ENCODE peak calls at places on chromosomes 5 and 9, in six cellular contexts. One of them, this sample, is unnamed.

GRCh38 chr5:172593306-172593705 is 47.8 kb upstream of the NEURL1B start:
- DNase-seq in dorsolateral prefrontal cortex: no peak
- DNase-seq in GM12878: no peak
- DNase-seq in right atrium auricular region: no peak
- DNase-seq in cardiac fibroblast: no peak
- DNase-seq in heart right ventricle: no peak
- DNase-seq in this sample: no peak

GRCh38 chr9:133818444-133818843 is 80.3 kb upstream of the SARDH start:
- DNase-seq in heart right ventricle: no peak
- DNase-seq in GM12878: no peak
- DNase-seq in dorsolateral prefrontal cortex: no peak
- DNase-seq in right atrium auricular region: no peak
- DNase-seq in cardiac fibroblast: peak; percentile 8
- DNase-seq in this sample: no peak

GRCh38 chr5:44299394-44299793 is 89.8 kb downstream of the FGF10 start:
- DNase-seq in right atrium auricular region: no peak
- DNase-seq in cardiac fibroblast: no peak
- DNase-seq in GM12878: no peak
- DNase-seq in heart right ventricle: no peak
- DNase-seq in dorsolateral prefrontal cortex: no peak
- DNase-seq in this sample: no peak

GRCh38 chr9:69549310-69550202 is 122.6 kb downstream of the APBA1 start:
- DNase-seq in GM12878: no peak
- DNase-seq in dorsolateral prefrontal cortex: no peak
- DNase-seq in right atrium auricular region: no peak
- DNase-seq in heart right ventricle: no peak
- DNase-seq in cardiac fibroblast: peak; percentile 65
- DNase-seq in this sample: peak; percentile 49

GRCh38 chr5:1316941-1317340 is 22.1 kb upstream of the TERT start:
- DNase-seq in GM12878: no peak
- DNase-seq in heart right ventricle: no peak
- DNase-seq in dorsolateral prefrontal cortex: no peak
- DNase-seq in right atrium auricular region: no peak
- DNase-seq in cardiac fibroblast: no peak
- DNase-seq in this sample: no peak

GRCh38 chr9:75142208-75142607 is 53.9 kb downstream of the OSTF1 start:
- DNase-seq in dorsolateral prefrontal cortex: no peak
- DNase-seq in cardiac fibroblast: no peak
- DNase-seq in heart right ventricle: no peak
- DNase-seq in GM12878: no peak
- DNase-seq in right atrium auricular region: no peak
- DNase-seq in this sample: no peak

GRCh38 chr5:150181766-150182545 is 7.9 kb upstream of the SLC6A7 start:
- DNase-seq in GM12878: no peak
- DNase-seq in dorsolateral prefrontal cortex: no peak
- DNase-seq in cardiac fibroblast: no peak
- DNase-seq in right atrium auricular region: no peak
- DNase-seq in heart right ventricle: no peak
- DNase-seq in this sample: no peak

GRCh38 chr5:6392571-6392970 is 14.2 kb upstream of the MED10 start:
- DNase-seq in right atrium auricular region: peak; percentile 28
- DNase-seq in dorsolateral prefrontal cortex: no peak
- DNase-seq in heart right ventricle: no peak
- DNase-seq in GM12878: no peak
- DNase-seq in cardiac fibroblast: no peak
- DNase-seq in this sample: no peak

GRCh38 chr5:129670944-129671343 is 77.0 kb upstream of the MINAR2 start:
- DNase-seq in cardiac fibroblast: peak; percentile 56
- DNase-seq in dorsolateral prefrontal cortex: no peak
- DNase-seq in heart right ventricle: no peak
- DNase-seq in GM12878: no peak
- DNase-seq in right atrium auricular region: no peak
- DNase-seq in this sample: no peak

GRCh38 chr5:15573594-15573993 is 73.6 kb downstream of the FBXL7 start:
- DNase-seq in GM12878: no peak
- DNase-seq in heart right ventricle: no peak
- DNase-seq in dorsolateral prefrontal cortex: no peak
- DNase-seq in right atrium auricular region: no peak
- DNase-seq in cardiac fibroblast: no peak
- DNase-seq in this sample: no peak

GRCh38 chr5:156120777-156121176 is 206.2 kb upstream of the SGCD start:
- DNase-seq in cardiac fibroblast: no peak
- DNase-seq in dorsolateral prefrontal cortex: no peak
- DNase-seq in GM12878: no peak
- DNase-seq in heart right ventricle: no peak
- DNase-seq in right atrium auricular region: no peak
- DNase-seq in this sample: no peak

GRCh38 chr5:14447958-14448881 is 133.4 kb upstream of the OTULINL start:
- DNase-seq in heart right ventricle: peak; percentile 38
- DNase-seq in GM12878: peak; percentile 28
- DNase-seq in cardiac fibroblast: peak; percentile 89
- DNase-seq in dorsolateral prefrontal cortex: no peak
- DNase-seq in right atrium auricular region: no peak
- DNase-seq in this sample: no peak
- H3K4me3 ChIP-seq in heart right ventricle: no peak overlapping the region
- H3K4me3 ChIP-seq in GM12878: peak overlapping the region; percentile 16
- H3K4me3 ChIP-seq in cardiac fibroblast: peak overlapping the region; percentile 5
- H3K4me3 ChIP-seq in dorsolateral prefrontal cortex: no peak overlapping the region
- H3K4me3 ChIP-seq in right atrium auricular region: no peak overlapping the region
- H3K4me3 ChIP-seq in this sample: no peak overlapping the region

GRCh38 chr9:131690950-131691573 is 48.8 kb downstream of the RAPGEF1 start:
- DNase-seq in dorsolateral prefrontal cortex: no peak
- DNase-seq in cardiac fibroblast: no peak
- DNase-seq in GM12878: no peak
- DNase-seq in right atrium auricular region: no peak
- DNase-seq in heart right ventricle: no peak
- DNase-seq in this sample: no peak
- H3K4me3 ChIP-seq in dorsolateral prefrontal cortex: no peak overlapping the region
- H3K4me3 ChIP-seq in cardiac fibroblast: no peak overlapping the region
- H3K4me3 ChIP-seq in GM12878: no peak overlapping the region
- H3K4me3 ChIP-seq in right atrium auricular region: no peak overlapping the region
- H3K4me3 ChIP-seq in heart right ventricle: no peak overlapping the region
- H3K4me3 ChIP-seq in this sample: no peak overlapping the region

GRCh38 chr5:180810210-180811011 is 7.8 kb upstream of the MGAT1 start:
- DNase-seq in GM12878: peak; percentile 88
- DNase-seq in cardiac fibroblast: peak; percentile 97
- DNase-seq in heart right ventricle: peak; percentile 98
- DNase-seq in dorsolateral prefrontal cortex: peak; percentile 97
- DNase-seq in right atrium auricular region: peak; percentile 96
- DNase-seq in this sample: peak; percentile 97

GRCh38 chr5:180806351-180807011 is 3.9 kb upstream of the MGAT1 start:
- DNase-seq in cardiac fibroblast: no peak
- DNase-seq in GM12878: no peak
- DNase-seq in dorsolateral prefrontal cortex: no peak
- DNase-seq in heart right ventricle: no peak
- DNase-seq in right atrium auricular region: no peak
- DNase-seq in this sample: no peak

GRCh38 chr5:180809403-180810209 is 7.0 kb upstream of the MGAT1 start:
- DNase-seq in cardiac fibroblast: peak; percentile 94
- DNase-seq in right atrium auricular region: peak; percentile 89
- DNase-seq in dorsolateral prefrontal cortex: peak; percentile 87
- DNase-seq in heart right ventricle: peak; percentile 93
- DNase-seq in GM12878: no peak
- DNase-seq in this sample: peak; percentile 86

GRCh38 chr5:180807654-180808414 is 5.2 kb upstream of the MGAT1 start:
- DNase-seq in GM12878: no peak
- DNase-seq in right atrium auricular region: no peak
- DNase-seq in cardiac fibroblast: peak; percentile 37
- DNase-seq in heart right ventricle: no peak
- DNase-seq in dorsolateral prefrontal cortex: no peak
- DNase-seq in this sample: no peak

GRCh38 chr5:180808461-180809000 is 5.9 kb upstream of the MGAT1 start:
- DNase-seq in right atrium auricular region: no peak
- DNase-seq in dorsolateral prefrontal cortex: no peak
- DNase-seq in heart right ventricle: no peak
- DNase-seq in cardiac fibroblast: no peak
- DNase-seq in GM12878: no peak
- DNase-seq in this sample: no peak
- H3K4me3 ChIP-seq in right atrium auricular region: peak overlapping the region; percentile 68
- H3K4me3 ChIP-seq in dorsolateral prefrontal cortex: peak overlapping the region; percentile 79
- H3K4me3 ChIP-seq in heart right ventricle: no peak overlapping the region
- H3K4me3 ChIP-seq in cardiac fibroblast: peak overlapping the region; percentile 4
- H3K4me3 ChIP-seq in GM12878: peak overlapping the region; percentile 97
- H3K4me3 ChIP-seq in this sample: peak overlapping the region; percentile 96

GRCh38 chr5:55991768-55992486 is 2.8 kb downstream of the IL6ST start:
- DNase-seq in dorsolateral prefrontal cortex: no peak
- DNase-seq in cardiac fibroblast: peak; percentile 38
- DNase-seq in heart right ventricle: no peak
- DNase-seq in GM12878: no peak
- DNase-seq in right atrium auricular region: no peak
- DNase-seq in this sample: no peak
- H3K4me3 ChIP-seq in dorsolateral prefrontal cortex: peak overlapping the region; percentile 82
- H3K4me3 ChIP-seq in cardiac fibroblast: peak overlapping the region; percentile 86
- H3K4me3 ChIP-seq in heart right ventricle: peak overlapping the region; percentile 65
- H3K4me3 ChIP-seq in GM12878: peak overlapping the region; percentile 93
- H3K4me3 ChIP-seq in right atrium auricular region: peak overlapping the region; percentile 89
- H3K4me3 ChIP-seq in this sample: peak overlapping the region; percentile 89

GRCh38 chr9:136802321-136802720 is 5.4 kb upstream of the RABL6 start:
- DNase-seq in right atrium auricular region: no peak
- DNase-seq in cardiac fibroblast: no peak
- DNase-seq in GM12878: no peak
- DNase-seq in dorsolateral prefrontal cortex: no peak
- DNase-seq in heart right ventricle: no peak
- DNase-seq in this sample: no peak

GRCh38 chr9:136799854-136800657 is 3.9 kb downstream of the CCDC183 start:
- DNase-seq in dorsolateral prefrontal cortex: peak; percentile 90
- DNase-seq in cardiac fibroblast: peak; percentile 67
- DNase-seq in right atrium auricular region: no peak
- DNase-seq in GM12878: no peak
- DNase-seq in heart right ventricle: peak; percentile 87
- DNase-seq in this sample: peak; percentile 96

GRCh38 chr9:136796238-136796774 is at the start of gene CCDC183:
- DNase-seq in cardiac fibroblast: no peak
- DNase-seq in heart right ventricle: no peak
- DNase-seq in GM12878: no peak
- DNase-seq in dorsolateral prefrontal cortex: no peak
- DNase-seq in right atrium auricular region: no peak
- DNase-seq in this sample: no peak

GRCh38 chr9:136799079-136799853 is 3.1 kb downstream of the CCDC183 start:
- DNase-seq in heart right ventricle: no peak
- DNase-seq in dorsolateral prefrontal cortex: no peak
- DNase-seq in cardiac fibroblast: no peak
- DNase-seq in right atrium auricular region: no peak
- DNase-seq in GM12878: no peak
- DNase-seq in this sample: no peak

DNA sequence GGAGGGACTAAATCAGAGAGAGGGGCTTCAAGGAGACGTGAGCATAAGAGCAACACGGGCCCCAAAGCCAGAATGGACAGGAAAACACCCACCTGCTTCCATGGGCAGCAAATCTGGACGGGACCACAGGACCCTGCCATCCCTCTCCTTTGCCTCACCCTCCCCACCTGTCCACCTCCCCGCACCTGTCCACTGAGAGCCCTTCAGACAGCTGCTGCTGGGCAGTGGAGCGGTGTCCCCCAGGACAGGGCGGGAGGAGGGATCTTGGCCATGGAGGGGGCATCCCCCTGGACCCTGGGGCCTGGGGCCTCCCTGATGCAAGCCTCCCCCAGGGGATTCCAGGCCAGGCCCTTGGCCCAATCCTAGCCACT is 2.6 kb downstream of the CCDC183 start:
- DNase-seq in dorsolateral prefrontal cortex: no peak
- DNase-seq in cardiac fibroblast: no peak
- DNase-seq in right atrium auricular region: no peak
- DNase-seq in GM12878: no peak
- DNase-seq in heart right ventricle: no peak
- DNase-seq in this sample: no peak
- H3K4me3 ChIP-seq in dorsolateral prefrontal cortex: peak overlapping the region; percentile 59
- H3K4me3 ChIP-seq in cardiac fibroblast: no peak overlapping the region
- H3K4me3 ChIP-seq in right atrium auricular region: no peak overlapping the region
- H3K4me3 ChIP-seq in GM12878: no peak overlapping the region
- H3K4me3 ChIP-seq in heart right ventricle: no peak overlapping the region
- H3K4me3 ChIP-seq in this sample: no peak overlapping the region

GRCh38 chr5:151682751-151683331 is 3.9 kb downstream of the SPARC start:
- DNase-seq in heart right ventricle: peak; percentile 31
- DNase-seq in right atrium auricular region: no peak
- DNase-seq in dorsolateral prefrontal cortex: no peak
- DNase-seq in GM12878: no peak
- DNase-seq in cardiac fibroblast: peak; percentile 67
- DNase-seq in this sample: no peak
- H3K4me3 ChIP-seq in heart right ventricle: peak overlapping the region; percentile 27
- H3K4me3 ChIP-seq in right atrium auricular region: peak overlapping the region; percentile 63
- H3K4me3 ChIP-seq in dorsolateral prefrontal cortex: no peak overlapping the region
- H3K4me3 ChIP-seq in GM12878: no peak overlapping the region
- H3K4me3 ChIP-seq in cardiac fibroblast: peak overlapping the region; percentile 78
- H3K4me3 ChIP-seq in this sample: no peak overlapping the region

GRCh38 chr5:177508837-177509236 is 789 bp downstream of the DOK3 start:
- DNase-seq in right atrium auricular region: no peak
- DNase-seq in GM12878: no peak
- DNase-seq in cardiac fibroblast: no peak
- DNase-seq in dorsolateral prefrontal cortex: no peak
- DNase-seq in heart right ventricle: no peak
- DNase-seq in this sample: no peak
- H3K4me3 ChIP-seq in right atrium auricular region: peak overlapping the region; percentile 37
- H3K4me3 ChIP-seq in GM12878: peak overlapping the region; percentile 87
- H3K4me3 ChIP-seq in cardiac fibroblast: no peak overlapping the region
- H3K4me3 ChIP-seq in dorsolateral prefrontal cortex: peak overlapping the region; percentile 23
- H3K4me3 ChIP-seq in heart right ventricle: no peak overlapping the region
- H3K4me3 ChIP-seq in this sample: no peak overlapping the region

GRCh38 chr9:91114450-91114849 is 247.3 kb downstream of the AUH start:
- DNase-seq in heart right ventricle: no peak
- DNase-seq in right atrium auricular region: no peak
- DNase-seq in cardiac fibroblast: no peak
- DNase-seq in GM12878: no peak
- DNase-seq in dorsolateral prefrontal cortex: no peak
- DNase-seq in this sample: no peak
- H3K4me3 ChIP-seq in heart right ventricle: no peak overlapping the region
- H3K4me3 ChIP-seq in right atrium auricular region: no peak overlapping the region
- H3K4me3 ChIP-seq in cardiac fibroblast: no peak overlapping the region
- H3K4me3 ChIP-seq in GM12878: no peak overlapping the region
- H3K4me3 ChIP-seq in dorsolateral prefrontal cortex: no peak overlapping the region
- H3K4me3 ChIP-seq in this sample: no peak overlapping the region

GRCh38 chr5:177601126-177601525 is 1.2 kb downstream of the B4GALT7 start:
- DNase-seq in right atrium auricular region: no peak
- DNase-seq in cardiac fibroblast: no peak
- DNase-seq in dorsolateral prefrontal cortex: no peak
- DNase-seq in GM12878: no peak
- DNase-seq in heart right ventricle: no peak
- DNase-seq in this sample: no peak
- H3K4me3 ChIP-seq in right atrium auricular region: no peak overlapping the region
- H3K4me3 ChIP-seq in cardiac fibroblast: peak overlapping the region; percentile 75
- H3K4me3 ChIP-seq in dorsolateral prefrontal cortex: peak overlapping the region; percentile 92
- H3K4me3 ChIP-seq in GM12878: peak overlapping the region; percentile 85
- H3K4me3 ChIP-seq in heart right ventricle: no peak overlapping the region
- H3K4me3 ChIP-seq in this sample: peak overlapping the region; percentile 75

DNA sequence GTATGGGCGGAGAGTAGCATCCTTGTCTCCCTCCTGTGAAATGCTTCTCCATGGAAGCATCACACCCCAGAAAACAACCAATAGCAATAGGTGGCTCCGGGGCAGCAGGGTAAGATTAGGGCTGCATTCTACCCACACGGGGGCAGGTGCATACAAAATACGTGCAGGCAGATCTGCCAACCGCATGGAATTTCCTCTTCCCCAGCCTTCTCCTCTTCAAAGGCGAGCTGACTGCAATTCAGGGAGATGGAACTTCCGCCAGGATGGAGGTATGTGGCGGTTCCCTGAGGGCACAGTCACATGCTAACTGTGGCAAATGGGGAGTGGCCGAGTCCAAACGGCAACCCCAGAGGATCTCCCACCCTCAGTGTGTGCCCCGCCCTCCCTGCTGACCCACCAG is 81.5 kb downstream of the LMNB1 start:
- DNase-seq in dorsolateral prefrontal cortex: no peak
- DNase-seq in cardiac fibroblast: no peak
- DNase-seq in right atrium auricular region: no peak
- DNase-seq in GM12878: no peak
- DNase-seq in heart right ventricle: no peak
- DNase-seq in this sample: no peak
- H3K4me3 ChIP-seq in dorsolateral prefrontal cortex: no peak overlapping the region
- H3K4me3 ChIP-seq in cardiac fibroblast: no peak overlapping the region
- H3K4me3 ChIP-seq in right atrium auricular region: no peak overlapping the region
- H3K4me3 ChIP-seq in GM12878: no peak overlapping the region
- H3K4me3 ChIP-seq in heart right ventricle: no peak overlapping the region
- H3K4me3 ChIP-seq in this sample: no peak overlapping the region